ENCODE peak calls at places on chromosomes 11 and 22, in seven cellular contexts. E is CD8-positive, alpha-beta T cell; M is GM06990; V is brain microvascular endothelial cell; X is esophagus muscularis mucosa; S is pancreas; L is ovary. F is an unnamed sample. For H3K36me3, the result is how much of the 10 kb centered on the place peaks cover.

GRCh38 chr11:108793138-108793537 is 128.3 kb downstream of the DDX10 start:
- DNase-seq in E (no peak), L (no peak), V (no peak), S (no peak), M (no peak), X (no peak), F (no peak)

GRCh38 chr22:45709004-45709739 is 37.5 kb downstream of the ATXN10 start:
- DNase-seq in M (no peak), V (no peak), L (no peak), S (no peak), E (no peak), X (no peak), F (no peak)

GRCh38 chr22:42436402-42436801 is 4.2 kb upstream of the NFAM1 start:
- DNase-seq in E (no peak), X (no peak), L (no peak), S (no peak), V (no peak), M (no peak), F (no peak)

GRCh38 chr11:117560786-117561530 is 233.3 kb downstream of the CEP164 start:
- DNase-seq in L (no peak), X (no peak), E (no peak), S (no peak), M (no peak), V (no peak), F (no peak)

GRCh38 chr11:70466154-70466553 is 67.8 kb downstream of the CTTN start:
- DNase-seq in L (no peak), S (no peak), V (no peak), E (no peak), M (no peak), X (no peak), F (peak)

GRCh38 chr11:73344191-73344607 is 32.0 kb upstream of the RELT start:
- DNase-seq in M (no peak), L (no peak), E (no peak), S (no peak), X (no peak), V (no peak), F (no peak)

GRCh38 chr11:34656062-34656720 is 35.3 kb downstream of the EHF start:
- DNase-seq in X (no peak), V (no peak), S (no peak), E (no peak), M (no peak), L (no peak), F (no peak)

GRCh38 chr11:72701466-72701865 is 27.2 kb upstream of the PDE2A start:
- DNase-seq in M (no peak), V (no peak), E (no peak), L (no peak), S (no peak), X (no peak), F (no peak)

GRCh38 chr11:5626191-5626590 is 1.4 kb downstream of the TRIM34 start:
- DNase-seq in X (no peak), E (no peak), S (no peak), L (no peak), V (no peak), M (no peak), F (no peak)

GRCh38 chr11:115919341-115920086 is 415.3 kb upstream of the CADM1 start:
- DNase-seq in L (no peak), S (no peak), M (peak), E (no peak), V (no peak), X (no peak), F (no peak)

GRCh38 chr22:49344196-49344595 is 483.5 kb downstream of the BRD1 start:
- DNase-seq in L (no peak), S (no peak), V (no peak), X (no peak), E (no peak), M (no peak), F (no peak)

GRCh38 chr11:117281159-117281558 is 10.0 kb upstream of the BACE1-AS start:
- DNase-seq in X (no peak), L (peak), M (no peak), V (peak), E (no peak), S (no peak), F (no peak)

GRCh38 chr11:130915556-130916237 is 582 bp downstream of the SNX19 start:
- DNase-seq in X (no peak), S (no peak), E (peak), M (peak), V (no peak), L (peak), F (no peak)

GRCh38 chr11:76471378-76471777 is 26.6 kb downstream of the EMSY start:
- DNase-seq in E (no peak), L (no peak), X (no peak), M (no peak), S (no peak), V (no peak), F (no peak)

GRCh38 chr11:3166268-3167142 is 1.4 kb upstream of the OSBPL5 start:
- DNase-seq in X (no peak), V (no peak), S (peak), M (no peak), L (no peak), E (no peak), F (no peak)

GRCh38 chr11:12587333-12587997 is 86.8 kb upstream of the TEAD1 start:
- DNase-seq in X (no peak), V (peak), M (no peak), E (no peak), L (no peak), S (no peak), F (no peak)

GRCh38 chr22:26800858-26801257 is 143.5 kb downstream of the MIAT start:
- DNase-seq in L (no peak), S (no peak), M (no peak), E (no peak), X (no peak), V (peak), F (no peak)

GRCh38 chr11:23263466-23263865 is 403.2 kb upstream of the CCDC179 start:
- DNase-seq in S (no peak), E (no peak), L (no peak), M (no peak), V (no peak), X (no peak), F (no peak)

GRCh38 chr11:86670179-86670578 is 2.2 kb downstream of the ME3 start:
- DNase-seq in M (no peak), E (no peak), V (peak), S (no peak), L (no peak), X (no peak), F (no peak)

GRCh38 chr11:75031224-75031753 is 42.6 kb downstream of the NEU3 start:
- DNase-seq in S (no peak), E (no peak), M (no peak), V (peak), X (peak), L (no peak), F (no peak)

DNA sequence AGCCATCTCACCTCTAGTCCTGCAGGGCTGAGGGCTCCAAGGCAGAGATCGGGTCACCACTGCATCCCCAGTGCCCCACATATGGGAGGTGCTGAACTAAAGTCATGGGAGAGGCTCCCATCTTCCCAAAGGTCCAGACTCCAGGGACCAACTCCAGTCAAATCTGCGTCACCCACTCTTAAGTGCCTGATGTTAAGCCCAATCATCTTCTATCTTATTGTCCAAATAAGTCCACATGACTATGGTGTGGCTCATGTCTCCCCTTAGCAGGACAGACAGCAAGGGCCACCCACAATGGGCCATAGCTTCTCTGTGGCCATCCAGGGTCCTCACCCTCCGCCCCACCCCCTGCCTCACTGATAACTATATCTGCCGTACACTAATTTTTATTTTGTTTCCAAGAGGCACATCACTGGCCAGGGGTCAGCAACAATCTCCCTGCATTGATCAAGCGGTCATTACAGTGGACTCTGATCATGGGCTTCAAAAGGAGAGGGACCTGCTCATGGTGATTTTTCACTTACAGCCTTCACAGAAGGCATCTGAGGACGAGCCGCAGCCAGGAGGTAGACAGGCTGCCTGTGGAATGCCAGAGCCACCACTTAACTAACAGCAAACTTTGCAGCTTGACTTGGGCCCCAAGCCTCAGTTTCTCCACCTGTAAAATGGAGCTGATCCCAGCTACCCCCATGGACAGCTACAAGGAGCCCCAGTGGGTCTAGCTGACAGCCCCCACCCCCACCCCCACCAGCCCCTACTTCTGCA is 23.3 kb downstream of the MYH9 start:
- DNase-seq in E (no peak), V (no peak), L (no peak), M (no peak), X (no peak), S (no peak), F (no peak)
- H3K36me3 ChIP-seq in E (under half), V (half or more), L (under half), M (under half), X (under half), S (under half), F (under half)

GRCh38 chr22:32828150-32828549 is 26.6 kb downstream of the TIMP3 start:
- DNase-seq in S (no peak), X (no peak), E (no peak), L (no peak), M (no peak), V (no peak), F (no peak)
- TF ChIP-seq CTCF in S (no peak), X (peak), E (no peak), L (no peak), M (no peak), V (peak), F (no peak)

DNA sequence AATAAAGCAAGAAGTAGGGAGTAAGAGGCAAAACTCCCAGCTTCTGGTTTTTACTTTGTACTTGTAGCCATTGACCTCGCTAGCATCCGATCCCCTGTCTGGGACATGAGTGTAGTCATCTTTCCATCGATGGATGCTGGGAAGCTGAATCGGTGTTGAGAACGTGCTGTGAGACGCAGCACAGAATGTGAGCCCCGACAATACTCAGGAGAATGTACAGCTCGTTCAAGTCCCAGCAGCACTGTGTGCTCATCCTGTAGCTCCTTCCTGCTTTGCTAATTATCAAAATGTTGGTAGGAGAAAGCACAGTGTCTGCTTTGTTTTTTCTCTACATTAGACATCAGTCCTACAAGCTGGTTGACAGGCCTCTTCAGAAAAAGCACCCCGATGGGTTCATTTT is 56.6 kb downstream of the JAM3 start:
- DNase-seq in M (no peak), E (no peak), S (no peak), V (no peak), X (no peak), L (no peak), F (no peak)
- H3K4me3 ChIP-seq in M (no peak), E (no peak), S (no peak), V (no peak), X (peak), L (peak), F (no peak)

GRCh38 chr22:20584872-20585639 is 77.6 kb downstream of the MED15 start:
- DNase-seq in X (no peak), V (no peak), S (no peak), L (no peak), M (no peak), E (no peak), F (peak)

GRCh38 chr22:20584029-20584871 is 76.8 kb downstream of the MED15 start:
- DNase-seq in X (no peak), V (no peak), S (no peak), L (no peak), E (no peak), M (no peak), F (no peak)

GRCh38 chr22:20582520-20583361 is 75.3 kb downstream of the MED15 start:
- DNase-seq in L (no peak), S (no peak), E (no peak), X (no peak), M (no peak), V (no peak), F (peak)

GRCh38 chr22:20582171-20582511 is 74.7 kb downstream of the MED15 start:
- DNase-seq in S (no peak), M (no peak), L (no peak), E (no peak), X (no peak), V (no peak), F (no peak)

GRCh38 chr22:20583471-20583922 is 76.1 kb downstream of the MED15 start:
- DNase-seq in V (no peak), X (no peak), E (no peak), M (no peak), S (no peak), L (no peak), F (peak)
- H3K36me3 ChIP-seq in V (half or more), X (half or more), E (half or more), M (half or more), S (under half), L (under half), F (half or more)

GRCh38 chr22:29994027-29994715 is 86.1 kb upstream of the HORMAD2 start:
- DNase-seq in S (no peak), X (no peak), V (peak), L (no peak), M (no peak), E (no peak), F (no peak)
- TF ChIP-seq CTCF in S (no peak), X (no peak), V (no peak), L (no peak), M (no peak), E (no peak), F (no peak)

GRCh38 chr22:18110194-18110943 is at the start of gene TUBA8:
- DNase-seq in V (peak), L (peak), S (peak), X (no peak), M (peak), E (no peak), F (peak)

GRCh38 chr22:18113680-18114394 is 3.2 kb downstream of the TUBA8 start:
- DNase-seq in X (no peak), V (no peak), L (no peak), S (no peak), M (no peak), E (no peak), F (no peak)

GRCh38 chr22:18110944-18111758 is 542 bp downstream of the TUBA8 start:
- DNase-seq in M (no peak), V (no peak), X (no peak), E (no peak), L (no peak), S (no peak), F (no peak)

GRCh38 chr22:18112440-18112839 is 1.8 kb downstream of the TUBA8 start:
- DNase-seq in V (no peak), L (no peak), E (no peak), M (no peak), S (no peak), X (no peak), F (no peak)

GRCh38 chr22:18111759-18112330 is 1.2 kb downstream of the TUBA8 start:
- DNase-seq in X (no peak), E (no peak), L (no peak), M (no peak), V (no peak), S (no peak), F (no peak)
- H3K4me3 ChIP-seq in X (peak), E (no peak), L (no peak), M (peak), V (no peak), S (no peak), F (no peak)

GRCh38 chr22:36355362-36355761 is 32.4 kb downstream of the MYH9 start:
- DNase-seq in V (no peak), M (no peak), L (no peak), S (no peak), X (no peak), E (no peak), F (no peak)

GRCh38 chr22:36358533-36359171 is 29.1 kb downstream of the MYH9 start:
- DNase-seq in L (no peak), E (no peak), X (no peak), S (no peak), M (no peak), V (no peak), F (no peak)

GRCh38 chr22:36352775-36353507 is 34.8 kb downstream of the MYH9 start:
- DNase-seq in L (peak), M (no peak), S (peak), X (no peak), E (no peak), V (peak), F (no peak)

GRCh38 chr22:36356708-36357694 is 30.8 kb downstream of the MYH9 start:
- DNase-seq in L (no peak), S (no peak), M (no peak), E (no peak), X (no peak), V (no peak), F (no peak)

DNA sequence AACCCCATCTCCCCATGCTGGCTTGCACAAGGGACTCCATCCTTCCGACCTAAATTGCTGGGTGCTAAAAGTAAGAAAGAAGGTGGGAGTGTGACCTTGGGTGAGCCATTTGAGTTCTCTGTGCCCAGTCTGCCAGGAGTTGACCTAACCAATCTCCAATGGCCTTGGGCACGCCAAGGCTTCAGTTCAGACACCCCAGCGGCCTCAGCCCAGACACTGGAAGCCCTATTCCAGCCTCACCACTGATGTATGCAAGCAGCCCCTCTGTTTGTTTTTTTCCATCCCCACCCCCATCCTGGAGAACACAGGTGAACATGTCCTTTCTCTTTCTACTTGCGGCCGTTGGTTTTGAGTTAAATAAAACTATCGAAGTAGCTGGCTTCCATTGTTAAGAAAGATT is 31.9 kb downstream of the MYH9 start:
- DNase-seq in M (no peak), E (no peak), S (no peak), L (no peak), X (no peak), V (no peak), F (no peak)
- H3K36me3 ChIP-seq in M (under half), E (under half), S (under half), L (under half), X (under half), V (half or more), F (under half)

GRCh38 chr22:41092847-41093371 is 517 bp downstream of the EP300 start:
- DNase-seq in M (no peak), X (no peak), E (peak), V (no peak), L (no peak), S (peak), F (no peak)
- TF ChIP-seq CTCF in M (no peak), X (no peak), E (no peak), V (no peak), L (no peak), S (no peak), F (no peak)

DNA sequence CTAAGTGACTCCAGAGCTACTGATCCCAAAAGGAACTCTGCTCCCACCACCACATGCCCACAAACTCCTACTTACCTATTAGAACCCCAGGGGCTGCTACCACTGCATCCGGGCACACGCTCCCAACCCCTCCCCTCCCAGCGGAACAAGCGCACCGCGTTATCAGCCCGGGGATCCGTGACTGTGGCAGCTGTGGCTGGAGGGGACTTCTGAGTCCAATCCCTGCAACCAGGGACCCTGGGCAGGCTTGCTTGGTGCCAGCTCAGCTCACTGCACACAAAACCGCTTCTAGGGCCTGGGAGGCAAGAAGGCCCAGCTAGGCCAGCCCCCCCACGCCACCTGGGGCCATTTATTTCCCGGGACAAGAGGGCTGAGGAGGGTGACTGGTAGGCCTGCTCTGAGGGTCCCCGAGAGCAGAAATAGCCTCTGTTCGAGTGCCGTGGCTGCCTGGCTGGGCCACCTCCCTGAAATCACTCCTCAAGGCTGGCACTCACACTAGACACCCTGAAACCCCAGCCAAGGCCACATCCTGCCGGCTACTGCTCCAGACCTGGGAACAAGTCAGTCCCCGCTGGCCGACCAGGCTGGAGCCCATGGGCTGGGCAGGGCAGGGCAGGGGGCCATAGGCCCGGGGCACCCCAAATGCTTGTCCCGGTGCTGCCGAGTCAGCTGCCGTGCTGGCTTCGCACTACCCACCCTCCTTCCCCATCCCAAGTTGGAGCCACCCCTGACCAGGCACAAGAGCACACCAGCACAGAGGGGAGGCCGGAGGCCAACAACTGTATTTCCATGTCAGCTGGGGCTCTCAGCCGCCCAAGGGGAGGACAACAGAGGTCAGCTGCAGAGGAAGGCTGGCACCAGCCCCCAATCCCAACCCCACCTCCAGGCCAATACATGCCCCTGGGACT is 1.9 kb upstream of the IFITM10 start:
- DNase-seq in X (no peak), L (no peak), E (no peak), M (no peak), V (no peak), S (no peak), F (no peak)
- H3K4me3 ChIP-seq in X (no peak), L (no peak), E (no peak), M (no peak), V (no peak), S (no peak), F (no peak)

F was measured in Peyer's patch.